ENCODE peak calls at places on chromosomes 4 and X, in ten cellular contexts. S, L, G, Z, O, B, C, P, Y and I are unnamed samples.

GRCh38 chr4:34250562-34250961 is 1993.8 kb downstream of the ARAP2 start:
- DNase-seq in P (no peak), O (peak), C (no peak), L (no peak), G (no peak), Z (no peak), B (no peak), Y (no peak), S (no peak), I (no peak)

GRCh38 chrX:43750248-43750676 is 94.2 kb downstream of the MAOA start:
- DNase-seq in B (peak), O (peak), Y (peak), C (peak), Z (peak), P (peak), G (peak), S (peak), L (peak), I (peak)

GRCh38 chr4:66568001-66568400 is 897.7 kb upstream of the EPHA5 start:
- DNase-seq in B (no peak), L (no peak), P (no peak), C (no peak), Y (no peak), S (no peak), G (no peak), O (no peak), Z (no peak), I (no peak)

GRCh38 chrX:70454441-70455365 is 10.1 kb downstream of the DLG3 start:
- DNase-seq in P (peak), C (no peak), Y (peak), Z (peak), L (peak), O (peak), G (peak), B (peak), S (peak), I (peak)

GRCh38 chr4:165207431-165208321 is at the start of gene KLHL2:
- DNase-seq in G (peak), Y (peak), C (no peak), Z (peak), P (peak), S (peak), B (peak), O (peak), L (peak), I (peak)

GRCh38 chrX:137569470-137569891 is 3.6 kb downstream of the ZIC3 start:
- DNase-seq in C (no peak), Y (no peak), Z (no peak), O (no peak), G (no peak), P (no peak), S (no peak), L (no peak), B (no peak), I (no peak)

GRCh38 chr4:15848191-15848842 is 70.2 kb downstream of the CD38 start:
- DNase-seq in B (no peak), O (no peak), C (no peak), S (no peak), P (no peak), G (no peak), L (no peak), Y (no peak), Z (no peak), I (no peak)

GRCh38 chrX:151828434-151829080 is 84.1 kb upstream of the MAGEA4 start:
- DNase-seq in C (no peak), G (no peak), Y (no peak), L (no peak), O (no peak), B (no peak), P (no peak), S (no peak), Z (no peak), I (no peak)

GRCh38 chr4:7649411-7649740 is 214.6 kb upstream of the PSAPL1 start:
- DNase-seq in B (no peak), P (no peak), L (no peak), Y (no peak), Z (no peak), S (no peak), O (no peak), C (no peak), G (no peak), I (no peak)

GRCh38 chr4:178293601-178294000 is 851.4 kb upstream of the AGA start:
- DNase-seq in G (no peak), O (no peak), C (no peak), Y (no peak), P (no peak), S (no peak), B (no peak), L (no peak), Z (no peak), I (no peak)

GRCh38 chrX:108270280-108270679 is 167.9 kb downstream of the COL4A6 start:
- DNase-seq in S (no peak), P (peak), G (no peak), L (no peak), O (no peak), C (no peak), Y (no peak), Z (no peak), B (no peak), I (no peak)